ENCODE peak calls at places on chromosomes 16 and 17, in six cellular contexts. Z is progenitor cell of endocrine pancreas; G is HEK293T; U is stimulated activated CD4-positive, alpha-beta T cell treated with anti-CD3 and anti-CD28 coated beads, Interleukin-2, amount 100 ng/mL, for 4 hours; B is T-helper 9 cell; V is NCI-H446 treated with DMSO at 0.1 percent for 48 hours. W is an unnamed sample.

GRCh38 chr17:81821147-81821546 is 11.9 kb downstream of the MCRIP1 start:
- DNase-seq in V (no peak), G (no peak), B (no peak), Z (no peak), U (no peak), W (no peak)

GRCh38 chr16:1961651-1962067 is 2.3 kb downstream of the NDUFB10 start:
- DNase-seq in G (peak), Z (no peak), B (no peak), V (no peak), U (no peak), W (no peak)

GRCh38 chr17:10107320-10108165 is 90.9 kb downstream of the GAS7 start:
- DNase-seq in U (no peak), V (no peak), Z (no peak), B (no peak), G (no peak), W (no peak)

GRCh38 chr16:7791191-7791590 is 458.5 kb downstream of the RBFOX1 start:
- DNase-seq in G (no peak), B (no peak), V (no peak), Z (no peak), U (no peak), W (no peak)

GRCh38 chr16:50942143-50942542 is 200.3 kb downstream of the CYLD start:
- DNase-seq in V (no peak), G (no peak), U (no peak), Z (no peak), B (no peak), W (no peak)

GRCh38 chr16:28538733-28539596 is at the start of gene NUPR1:
- DNase-seq in U (no peak), V (peak), B (no peak), G (peak), Z (no peak), W (no peak)

GRCh38 chr17:46772013-46772878 is 46.2 kb downstream of the WNT3 start:
- DNase-seq in G (peak), Z (no peak), U (no peak), B (no peak), V (no peak), W (peak)

GRCh38 chr17:17738901-17739300 is 57.6 kb downstream of the RAI1 start:
- DNase-seq in Z (no peak), G (no peak), V (no peak), B (no peak), U (no peak), W (no peak)

GRCh38 chr17:50686494-50687199 is 21.1 kb downstream of the ANKRD40 start:
- DNase-seq in B (no peak), V (peak), Z (no peak), G (no peak), U (no peak), W (peak)

GRCh38 chr17:5701371-5701770 is 117.1 kb upstream of the NLRP1 start:
- DNase-seq in V (no peak), G (no peak), U (no peak), B (no peak), Z (no peak), W (no peak)

GRCh38 chr17:7586673-7587419 is 3.0 kb downstream of the SOX15 start:
- DNase-seq in B (no peak), Z (no peak), V (no peak), G (peak), U (no peak), W (peak)

GRCh38 chr17:36133629-36134259 is 30.1 kb downstream of the CCL4 start:
- DNase-seq in G (no peak), V (no peak), Z (no peak), B (no peak), U (no peak), W (no peak)

GRCh38 chr17:2694381-2695242 is 17.0 kb downstream of the CLUH start:
- DNase-seq in V (no peak), Z (no peak), G (no peak), B (no peak), U (no peak), W (no peak)

GRCh38 chr17:41687828-41688640 is 651 bp upstream of the EIF1 start:
- DNase-seq in B (peak), V (no peak), Z (no peak), U (peak), G (no peak), W (peak)

GRCh38 chr16:28977703-28978641 is 3.4 kb downstream of the SPNS1 start:
- DNase-seq in V (no peak), B (no peak), Z (peak), G (peak), U (no peak), W (no peak)

GRCh38 chr16:52963471-52963870 is 89.2 kb downstream of the CHD9NB start:
- DNase-seq in Z (no peak), B (no peak), V (no peak), G (no peak), U (no peak), W (no peak)

GRCh38 chr17:7323731-7324437 is 5.3 kb downstream of the NEURL4 start:
- DNase-seq in Z (peak), V (no peak), G (peak), B (peak), U (peak), W (no peak)

GRCh38 chr17:6531575-6531974 is 24.8 kb downstream of the PITPNM3 start:
- DNase-seq in B (no peak), U (no peak), Z (no peak), V (no peak), G (no peak), W (no peak)

GRCh38 chr17:18201108-18201507 is 17.5 kb downstream of the ALKBH5 start:
- DNase-seq in U (no peak), V (no peak), G (no peak), Z (no peak), B (no peak), W (no peak)

W was measured in Caco-2.